ENCODE peak calls at places on chromosomes 3 and 15, in seven cellular contexts. F is H1, T is HepG2, K is HCT116, Y is K562, U is SK-N-SH, O is GM12878. G is an unnamed sample.

GRCh38 chr3:182755308-182756106 is 37.8 kb upstream of the ATP11B start:
- DNase-seq in F (no peak), T (no peak), K (no peak), Y (no peak), U (no peak), O (no peak), G (no peak)

GRCh38 chr3:150734795-150735119 is 28.2 kb downstream of the SIAH2 start:
- DNase-seq in F (no peak), T (no peak), K (no peak), Y (no peak), U (no peak), O (no peak), G (no peak)

GRCh38 chr3:101828289-101828688 is 21.0 kb upstream of the NFKBIZ start:
- DNase-seq in F (no peak), T (no peak), K (no peak), Y (no peak), U (no peak), O (no peak), G (no peak)

GRCh38 chr3:71254658-71255057 is 328.9 kb downstream of the FOXP1 start:
- DNase-seq in F (no peak), T (peak), K (no peak), Y (no peak), U (no peak), O (no peak), G (no peak)

GRCh38 chr15:76904461-76905012 is 603 bp downstream of the SCAPER start:
- DNase-seq in F (no peak), T (peak), K (no peak), Y (peak), U (peak), O (no peak), G (no peak)

GRCh38 chr15:23081271-23081670 is 41.9 kb upstream of the TUBGCP5 start:
- DNase-seq in F (no peak), T (no peak), K (no peak), Y (no peak), U (no peak), O (no peak), G (no peak)

GRCh38 chr3:13215940-13216546 is 142.8 kb upstream of the IQSEC1 start:
- DNase-seq in F (no peak), T (peak), K (peak), Y (no peak), U (no peak), O (no peak), G (peak)

GRCh38 chr3:123688241-123688747 is 103.4 kb upstream of the HACD2 start:
- DNase-seq in F (no peak), T (peak), K (peak), Y (no peak), U (no peak), O (no peak), G (no peak)

GRCh38 chr3:148796799-148797198 is 30.8 kb upstream of the CPB1 start:
- DNase-seq in F (no peak), T (no peak), K (peak), Y (no peak), U (no peak), O (no peak), G (no peak)

GRCh38 chr3:16319307-16319706 is 54.3 kb downstream of the OXNAD1 start:
- DNase-seq in F (no peak), T (peak), K (peak), Y (peak), U (peak), O (no peak), G (no peak)

GRCh38 chr3:138474163-138474562 is 39.7 kb downstream of the ESYT3 start:
- DNase-seq in F (no peak), T (no peak), K (no peak), Y (no peak), U (no peak), O (no peak), G (no peak)

GRCh38 chr3:104388624-104389023 is 978.1 kb upstream of the ALCAM start:
- DNase-seq in F (no peak), T (no peak), K (no peak), Y (no peak), U (no peak), O (no peak), G (peak)

GRCh38 chr3:42655331-42655888 is 1.9 kb downstream of the ZBTB47 start:
- DNase-seq in F (no peak), T (no peak), K (no peak), Y (no peak), U (peak), O (no peak), G (peak)

GRCh38 chr3:37689645-37690356 is 171.9 kb upstream of the CTDSPL start:
- DNase-seq in F (no peak), T (no peak), K (no peak), Y (no peak), U (no peak), O (no peak), G (no peak)

GRCh38 chr15:33985751-33986150 is 17.5 kb downstream of the CHRM5 start:
- DNase-seq in F (no peak), T (no peak), K (no peak), Y (no peak), U (no peak), O (no peak), G (peak)

GRCh38 chr3:138114431-138114918 is 933 bp downstream of the DZIP1L start:
- DNase-seq in F (no peak), T (peak), K (no peak), Y (no peak), U (peak), O (no peak), G (no peak)

GRCh38 chr15:66862878-66863335 is 160.9 kb downstream of the SMAD6 start:
- DNase-seq in F (peak), T (peak), K (peak), Y (peak), U (peak), O (peak), G (peak)

GRCh38 chr3:152595975-152596832 is 238.7 kb upstream of the P2RY1 start:
- DNase-seq in F (no peak), T (peak), K (no peak), Y (peak), U (no peak), O (peak), G (no peak)

GRCh38 chr3:129123314-129124060 is 1.9 kb upstream of the RAB43 start:
- DNase-seq in F (no peak), T (peak), K (no peak), Y (no peak), U (no peak), O (no peak), G (no peak)

GRCh38 chr3:143150979-143151726 is 31.6 kb downstream of the CHST2 start:
- DNase-seq in F (no peak), T (no peak), K (no peak), Y (no peak), U (no peak), O (no peak), G (no peak)

GRCh38 chr3:123655400-123655799 is 70.5 kb upstream of the HACD2 start:
- DNase-seq in F (no peak), T (no peak), K (no peak), Y (no peak), U (no peak), O (no peak), G (no peak)

GRCh38 chr3:181613813-181614212 is 97.9 kb upstream of the SOX2 start:
- DNase-seq in F (no peak), T (no peak), K (no peak), Y (no peak), U (no peak), O (no peak), G (no peak)

GRCh38 chr15:101489633-101490407 is at the start of gene PCSK6:
- DNase-seq in F (no peak), T (no peak), K (no peak), Y (peak), U (peak), O (no peak), G (peak)

GRCh38 chr3:50817756-50818518 is 143.2 kb downstream of the DOCK3 start:
- DNase-seq in F (peak), T (no peak), K (no peak), Y (no peak), U (no peak), O (no peak), G (no peak)

GRCh38 chr15:99755692-99756409 is 22.6 kb upstream of the LYSMD4 start:
- DNase-seq in F (no peak), T (peak), K (peak), Y (peak), U (peak), O (peak), G (peak)

GRCh38 chr15:68697711-68698690 is 119.2 kb downstream of the CORO2B start:
- DNase-seq in F (no peak), T (no peak), K (no peak), Y (no peak), U (no peak), O (no peak), G (no peak)

GRCh38 chr3:8324727-8325126 is 176.9 kb upstream of the LMCD1 start:
- DNase-seq in F (no peak), T (peak), K (peak), Y (no peak), U (peak), O (no peak), G (peak)

GRCh38 chr3:159322322-159322939 is 520.6 kb downstream of the MFSD1 start:
- DNase-seq in F (peak), T (peak), K (peak), Y (peak), U (peak), O (no peak), G (peak)

GRCh38 chr3:194296448-194296831 is 54.7 kb downstream of the CPN2 start:
- DNase-seq in F (no peak), T (peak), K (peak), Y (no peak), U (no peak), O (no peak), G (peak)
- TF ChIP-seq JUND in F (peak), T (no peak), K (peak), Y (no peak), U (peak), O (no peak), G (no peak)

DNA sequence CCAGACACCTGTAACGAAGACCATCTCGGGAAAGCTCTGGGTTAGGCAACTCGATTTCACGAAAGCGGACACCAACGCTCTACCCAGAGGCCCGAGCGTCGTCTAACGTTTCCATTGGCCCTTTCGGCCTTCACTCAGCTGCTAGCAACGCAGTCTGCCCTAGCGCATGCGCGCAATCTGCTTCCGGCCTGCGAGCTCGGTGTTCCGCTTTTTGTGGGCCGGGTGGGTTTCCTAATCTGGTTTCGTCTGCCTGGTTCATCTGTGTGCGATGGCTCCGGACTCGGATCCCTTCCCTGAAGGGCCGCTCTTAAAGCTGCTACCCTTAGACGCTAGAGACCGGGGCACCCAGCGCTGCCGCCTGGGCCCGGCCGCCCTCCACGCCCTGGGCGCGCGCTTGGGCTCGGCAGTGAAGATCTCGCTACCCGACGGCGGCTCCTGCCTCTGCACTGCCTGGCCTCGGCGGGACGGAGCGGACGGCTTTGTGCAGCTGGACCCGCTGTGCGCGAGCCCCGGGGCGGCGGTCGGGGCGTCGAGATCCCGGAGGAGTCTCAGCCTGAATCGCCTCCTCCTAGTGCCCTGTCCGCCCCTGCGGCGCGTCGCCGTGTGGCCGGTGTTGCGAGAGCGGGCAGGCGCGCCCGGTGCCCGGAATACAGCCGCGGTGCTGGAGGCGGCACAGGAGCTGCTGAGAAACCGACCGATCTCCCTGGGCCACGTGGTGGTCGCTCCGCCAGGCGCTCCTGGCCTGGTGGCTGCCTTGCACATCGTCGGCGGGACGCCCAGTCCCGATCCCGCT is 24.0 kb upstream of the GATM start:
- DNase-seq in F (peak), T (peak), K (peak), Y (peak), U (peak), O (peak), G (peak)
- TF ChIP-seq JUND in F (no peak), T (no peak), K (no peak), Y (peak), U (no peak), O (no peak), G (no peak)

GRCh38 chr3:189898559-189899153 is 222.0 kb downstream of the P3H2 start:
- DNase-seq in F (no peak), T (no peak), K (no peak), Y (no peak), U (no peak), O (no peak), G (no peak)
- TF ChIP-seq JUND in F (no peak), T (no peak), K (no peak), Y (no peak), U (no peak), O (no peak), G (no peak)

GRCh38 chr15:32705450-32705849 is 12.4 kb upstream of the GREM1 start:
- DNase-seq in F (no peak), T (no peak), K (no peak), Y (no peak), U (no peak), O (no peak), G (no peak)

GRCh38 chr15:32709295-32710033 is 8.3 kb upstream of the GREM1 start:
- DNase-seq in F (no peak), T (peak), K (no peak), Y (no peak), U (no peak), O (no peak), G (peak)

GRCh38 chr15:32701863-32702262 is 15.9 kb upstream of the GREM1 start:
- DNase-seq in F (no peak), T (no peak), K (no peak), Y (no peak), U (no peak), O (no peak), G (no peak)

GRCh38 chr15:32704343-32705076 is 13.3 kb upstream of the GREM1 start:
- DNase-seq in F (no peak), T (no peak), K (no peak), Y (no peak), U (no peak), O (no peak), G (no peak)

DNA sequence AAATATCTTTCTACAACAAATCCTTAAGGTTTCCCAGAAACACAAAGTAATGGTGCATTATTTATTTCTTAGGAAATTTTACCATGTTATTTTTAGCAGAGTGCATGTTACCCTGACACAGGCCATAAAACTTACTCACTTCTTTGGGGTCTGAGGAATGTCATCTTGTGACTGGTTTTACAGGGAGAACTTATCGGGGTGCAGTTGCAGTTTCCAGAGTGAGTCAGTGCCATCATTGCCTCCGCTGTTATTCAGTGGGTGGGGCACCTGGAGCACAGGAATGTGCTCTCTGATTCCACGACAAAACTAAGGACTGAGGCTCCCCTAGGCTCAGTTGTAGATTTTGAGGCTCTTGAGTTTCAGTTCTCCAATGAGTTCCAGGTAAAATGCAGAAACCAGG is 11.1 kb upstream of the GREM1 start:
- DNase-seq in F (no peak), T (no peak), K (no peak), Y (no peak), U (no peak), O (no peak), G (no peak)
- TF ChIP-seq JUND in F (no peak), T (no peak), K (no peak), Y (no peak), U (peak), O (no peak), G (no peak)